ENCODE peak calls at places on chromosomes 12 and 14, in six cellular contexts. H is PC-3; D is MV-4-11; G is central memory CD4-positive, alpha-beta T cell; P is activated CD8-positive, alpha-beta memory T cell treated with anti-CD3 and anti-CD28 coated beads, Interleukin-2, amount 50 U/mL, for 4 hours; U is stimulated activated CD4-positive, alpha-beta T cell treated with anti-CD3 and anti-CD28 coated beads, TNF-alpha, amount 100 ng/mL, for 4 hours. N is an unnamed sample.

GRCh38 chr12:48996794-48997718 is 2.1 kb downstream of the DDN start:
- DNase-seq in H (peak), D (peak), G (peak), P (peak), U (no peak), N (no peak)

GRCh38 chr12:13234045-13234641 is 37.6 kb downstream of the EMP1 start:
- DNase-seq in H (peak), D (peak), G (peak), P (peak), U (no peak), N (peak)

GRCh38 chr12:6780573-6780972 is 8.3 kb downstream of the LAG3 start:
- DNase-seq in H (no peak), D (no peak), G (no peak), P (no peak), U (no peak), N (no peak)

GRCh38 chr14:58639842-58640484 is 2.2 kb downstream of the DACT1 start:
- DNase-seq in H (peak), D (peak), G (no peak), P (no peak), U (no peak), N (no peak)

GRCh38 chr12:570237-570925 is 92.9 kb downstream of the NINJ2 start:
- DNase-seq in H (peak), D (no peak), G (no peak), P (no peak), U (no peak), N (no peak)

GRCh38 chr14:85428926-85429325 is 101.0 kb upstream of the FLRT2 start:
- DNase-seq in H (no peak), D (no peak), G (no peak), P (no peak), U (no peak), N (no peak)

GRCh38 chr12:58942345-58942744 is 22.0 kb upstream of the LRIG3 start:
- DNase-seq in H (peak), D (no peak), G (no peak), P (no peak), U (no peak), N (no peak)

GRCh38 chr12:674272-674781 is 11.1 kb upstream of the NINJ2 start:
- DNase-seq in H (peak), D (peak), G (peak), P (peak), U (no peak), N (peak)

GRCh38 chr12:21294176-21294575 is 40.5 kb downstream of the SLCO1A2 start:
- DNase-seq in H (no peak), D (no peak), G (no peak), P (no peak), U (no peak), N (no peak)

GRCh38 chr14:67358914-67359313 is 690 bp downstream of the ATP6V1D start:
- DNase-seq in H (peak), D (no peak), G (no peak), P (no peak), U (no peak), N (no peak)

GRCh38 chr12:51118706-51119105 is 35.3 kb upstream of the CSRNP2 start:
- DNase-seq in H (peak), D (no peak), G (no peak), P (no peak), U (no peak), N (no peak)

GRCh38 chr14:52464175-52464574 is 88.1 kb downstream of the TXNDC16 start:
- DNase-seq in H (no peak), D (no peak), G (no peak), P (no peak), U (no peak), N (no peak)